ENCODE peak calls at places on chromosome 5, in eight cellular contexts. One of them, this sample, is unnamed.

GRCh38 chr5:120806132-120806531 is 342.0 kb downstream of the PRR16 start:
- DNase-seq in aorta: no peak
- DNase-seq in NCI-H1436 treated with DMSO at 0.1 percent for 48 hours: no peak
- DNase-seq in T follicular helper cell: no peak
- DNase-seq in T-helper 9 cell: no peak
- DNase-seq in SW480: no peak
- DNase-seq in HFFc6: peak
- DNase-seq in iris pigment epithelial cell: peak
- DNase-seq in this sample: no peak

GRCh38 chr5:42951169-42951846 is 88.8 kb downstream of the ANXA2R start:
- DNase-seq in SW480: peak
- DNase-seq in NCI-H1436 treated with DMSO at 0.1 percent for 48 hours: no peak
- DNase-seq in iris pigment epithelial cell: peak
- DNase-seq in T-helper 9 cell: peak
- DNase-seq in T follicular helper cell: peak
- DNase-seq in aorta: peak
- DNase-seq in HFFc6: no peak
- DNase-seq in this sample: peak

GRCh38 chr5:133843911-133844310 is 124.5 kb downstream of the C5orf15 start:
- DNase-seq in iris pigment epithelial cell: no peak
- DNase-seq in aorta: no peak
- DNase-seq in T follicular helper cell: no peak
- DNase-seq in SW480: no peak
- DNase-seq in T-helper 9 cell: no peak
- DNase-seq in HFFc6: no peak
- DNase-seq in NCI-H1436 treated with DMSO at 0.1 percent for 48 hours: no peak
- DNase-seq in this sample: no peak

GRCh38 chr5:9194509-9194908 is 351.4 kb downstream of the SEMA5A start:
- DNase-seq in NCI-H1436 treated with DMSO at 0.1 percent for 48 hours: no peak
- DNase-seq in HFFc6: peak
- DNase-seq in T follicular helper cell: no peak
- DNase-seq in SW480: no peak
- DNase-seq in T-helper 9 cell: no peak
- DNase-seq in iris pigment epithelial cell: peak
- DNase-seq in aorta: no peak
- DNase-seq in this sample: no peak

GRCh38 chr5:378301-378891 is 56.9 kb downstream of the AHRR start:
- DNase-seq in HFFc6: peak
- DNase-seq in T follicular helper cell: no peak
- DNase-seq in iris pigment epithelial cell: peak
- DNase-seq in NCI-H1436 treated with DMSO at 0.1 percent for 48 hours: no peak
- DNase-seq in T-helper 9 cell: no peak
- DNase-seq in aorta: peak
- DNase-seq in SW480: peak
- DNase-seq in this sample: no peak

GRCh38 chr5:83450183-83450839 is 21.2 kb upstream of the VCAN start:
- DNase-seq in iris pigment epithelial cell: peak
- DNase-seq in SW480: peak
- DNase-seq in HFFc6: no peak
- DNase-seq in aorta: no peak
- DNase-seq in T follicular helper cell: no peak
- DNase-seq in NCI-H1436 treated with DMSO at 0.1 percent for 48 hours: no peak
- DNase-seq in T-helper 9 cell: no peak
- DNase-seq in this sample: no peak

GRCh38 chr5:67202830-67203229 is 6.2 kb upstream of the CD180 start:
- DNase-seq in SW480: no peak
- DNase-seq in iris pigment epithelial cell: no peak
- DNase-seq in T follicular helper cell: no peak
- DNase-seq in aorta: no peak
- DNase-seq in NCI-H1436 treated with DMSO at 0.1 percent for 48 hours: no peak
- DNase-seq in T-helper 9 cell: no peak
- DNase-seq in HFFc6: no peak
- DNase-seq in this sample: no peak

GRCh38 chr5:149584106-149584505 is 2.8 kb downstream of the ARHGEF37 start:
- DNase-seq in T follicular helper cell: no peak
- DNase-seq in HFFc6: no peak
- DNase-seq in SW480: no peak
- DNase-seq in iris pigment epithelial cell: no peak
- DNase-seq in aorta: no peak
- DNase-seq in NCI-H1436 treated with DMSO at 0.1 percent for 48 hours: no peak
- DNase-seq in T-helper 9 cell: no peak
- DNase-seq in this sample: no peak

GRCh38 chr5:107058239-107058638 is 612.5 kb downstream of the EFNA5 start:
- DNase-seq in T follicular helper cell: no peak
- DNase-seq in NCI-H1436 treated with DMSO at 0.1 percent for 48 hours: no peak
- DNase-seq in HFFc6: no peak
- DNase-seq in aorta: no peak
- DNase-seq in T-helper 9 cell: no peak
- DNase-seq in SW480: no peak
- DNase-seq in iris pigment epithelial cell: peak
- DNase-seq in this sample: no peak

GRCh38 chr5:17429353-17429752 is 68.7 kb upstream of the TAF11L2 start:
- DNase-seq in NCI-H1436 treated with DMSO at 0.1 percent for 48 hours: no peak
- DNase-seq in iris pigment epithelial cell: no peak
- DNase-seq in SW480: peak
- DNase-seq in T follicular helper cell: no peak
- DNase-seq in T-helper 9 cell: no peak
- DNase-seq in HFFc6: no peak
- DNase-seq in aorta: no peak
- DNase-seq in this sample: no peak

GRCh38 chr5:91955610-91956009 is 572.5 kb upstream of the ARRDC3 start:
- DNase-seq in HFFc6: no peak
- DNase-seq in SW480: no peak
- DNase-seq in T follicular helper cell: no peak
- DNase-seq in aorta: peak
- DNase-seq in NCI-H1436 treated with DMSO at 0.1 percent for 48 hours: no peak
- DNase-seq in iris pigment epithelial cell: no peak
- DNase-seq in T-helper 9 cell: no peak
- DNase-seq in this sample: no peak

GRCh38 chr5:94700592-94700991 is 82.1 kb downstream of the SLF1 start:
- DNase-seq in aorta: no peak
- DNase-seq in iris pigment epithelial cell: no peak
- DNase-seq in T-helper 9 cell: no peak
- DNase-seq in T follicular helper cell: no peak
- DNase-seq in HFFc6: no peak
- DNase-seq in SW480: no peak
- DNase-seq in NCI-H1436 treated with DMSO at 0.1 percent for 48 hours: no peak
- DNase-seq in this sample: no peak

GRCh38 chr5:111748304-111748763 is 8.7 kb downstream of the NREP start:
- DNase-seq in NCI-H1436 treated with DMSO at 0.1 percent for 48 hours: no peak
- DNase-seq in aorta: no peak
- DNase-seq in T follicular helper cell: no peak
- DNase-seq in iris pigment epithelial cell: peak
- DNase-seq in HFFc6: peak
- DNase-seq in SW480: peak
- DNase-seq in T-helper 9 cell: no peak
- DNase-seq in this sample: no peak

GRCh38 chr5:139473105-139473504 is 2.3 kb downstream of the SMIM33 start:
- DNase-seq in SW480: no peak
- DNase-seq in T follicular helper cell: no peak
- DNase-seq in iris pigment epithelial cell: no peak
- DNase-seq in aorta: no peak
- DNase-seq in NCI-H1436 treated with DMSO at 0.1 percent for 48 hours: no peak
- DNase-seq in T-helper 9 cell: no peak
- DNase-seq in HFFc6: no peak
- DNase-seq in this sample: no peak

GRCh38 chr5:58042933-58043606 is 416.8 kb downstream of the PLK2 start:
- DNase-seq in HFFc6: no peak
- DNase-seq in aorta: no peak
- DNase-seq in iris pigment epithelial cell: peak
- DNase-seq in SW480: peak
- DNase-seq in T follicular helper cell: no peak
- DNase-seq in T-helper 9 cell: no peak
- DNase-seq in NCI-H1436 treated with DMSO at 0.1 percent for 48 hours: no peak
- DNase-seq in this sample: no peak